ENCODE peak calls at places on chromosomes 13 and 19, in six cellular contexts. One of them, this sample, is unnamed.
A peak's percentile ranks its signal among the peaks of the same experiment; 100 is the strongest.

GRCh38 chr13:111359930-111360329 is 39.5 kb downstream of the TEX29 start:
- DNase-seq in left lung: no peak
- DNase-seq in WERI-Rb-1: no peak
- DNase-seq in lower lobe of right lung: no peak
- DNase-seq in left ventricle myocardium inferior: no peak
- DNase-seq in colonic mucosa: no peak
- DNase-seq in this sample: no peak

GRCh38 chr19:4538601-4538954 is 1.3 kb downstream of the LRG1 start:
- DNase-seq in left ventricle myocardium inferior: no peak
- DNase-seq in left lung: no peak
- DNase-seq in lower lobe of right lung: no peak
- DNase-seq in WERI-Rb-1: no peak
- DNase-seq in colonic mucosa: no peak
- DNase-seq in this sample: no peak

GRCh38 chr19:33513424-33513823 is 8.2 kb downstream of the PEPD start:
- DNase-seq in left ventricle myocardium inferior: no peak
- DNase-seq in WERI-Rb-1: no peak
- DNase-seq in left lung: no peak
- DNase-seq in lower lobe of right lung: no peak
- DNase-seq in colonic mucosa: no peak
- DNase-seq in this sample: no peak

GRCh38 chr13:81745391-81745790 is 1404.5 kb upstream of the SPRY2 start:
- DNase-seq in left lung: no peak
- DNase-seq in left ventricle myocardium inferior: no peak
- DNase-seq in lower lobe of right lung: no peak
- DNase-seq in colonic mucosa: no peak
- DNase-seq in WERI-Rb-1: peak; percentile 17
- DNase-seq in this sample: no peak

GRCh38 chr13:52851153-52851962 is 2.9 kb upstream of the PCDH8 start:
- DNase-seq in lower lobe of right lung: peak; percentile 50
- DNase-seq in colonic mucosa: peak; percentile 44
- DNase-seq in WERI-Rb-1: peak; percentile 10
- DNase-seq in left ventricle myocardium inferior: peak; percentile 26
- DNase-seq in left lung: peak; percentile 71
- DNase-seq in this sample: no peak

GRCh38 chr13:112065521-112065866 is 1.5 kb upstream of the SOX1 start:
- DNase-seq in WERI-Rb-1: no peak
- DNase-seq in left ventricle myocardium inferior: no peak
- DNase-seq in colonic mucosa: no peak
- DNase-seq in left lung: no peak
- DNase-seq in lower lobe of right lung: no peak
- DNase-seq in this sample: no peak

GRCh38 chr13:113273856-113274590 is 23.0 kb upstream of the LAMP1 start:
- DNase-seq in WERI-Rb-1: peak; percentile 90
- DNase-seq in lower lobe of right lung: peak; percentile 71
- DNase-seq in left ventricle myocardium inferior: no peak
- DNase-seq in colonic mucosa: no peak
- DNase-seq in left lung: peak; percentile 85
- DNase-seq in this sample: no peak

GRCh38 chr13:44758595-44759221 is 182.6 kb upstream of the TSC22D1 start:
- DNase-seq in left ventricle myocardium inferior: no peak
- DNase-seq in colonic mucosa: peak; percentile 59
- DNase-seq in WERI-Rb-1: no peak
- DNase-seq in lower lobe of right lung: no peak
- DNase-seq in left lung: no peak
- DNase-seq in this sample: no peak

GRCh38 chr19:31351212-31352193 is 2.3 kb upstream of the TSHZ3 start:
- DNase-seq in left lung: peak; percentile 82
- DNase-seq in colonic mucosa: no peak
- DNase-seq in lower lobe of right lung: no peak
- DNase-seq in left ventricle myocardium inferior: peak; percentile 44
- DNase-seq in WERI-Rb-1: peak; percentile 19
- DNase-seq in this sample: peak; percentile 51

GRCh38 chr13:36088001-36088400 is 43.2 kb downstream of the DCLK1 start:
- DNase-seq in WERI-Rb-1: no peak
- DNase-seq in lower lobe of right lung: no peak
- DNase-seq in colonic mucosa: no peak
- DNase-seq in left ventricle myocardium inferior: no peak
- DNase-seq in left lung: no peak
- DNase-seq in this sample: no peak

GRCh38 chr19:8569066-8569761 is 8.0 kb downstream of the MYO1F start:
- DNase-seq in colonic mucosa: peak; percentile 38
- DNase-seq in WERI-Rb-1: no peak
- DNase-seq in lower lobe of right lung: peak; percentile 71
- DNase-seq in left ventricle myocardium inferior: peak; percentile 38
- DNase-seq in left lung: no peak
- DNase-seq in this sample: no peak

GRCh38 chr13:26921918-26922317 is 161.3 kb upstream of the GPR12 start:
- DNase-seq in lower lobe of right lung: no peak
- DNase-seq in colonic mucosa: no peak
- DNase-seq in WERI-Rb-1: no peak
- DNase-seq in left lung: no peak
- DNase-seq in left ventricle myocardium inferior: no peak
- DNase-seq in this sample: no peak

GRCh38 chr19:21751379-21751778 is 16.0 kb downstream of the ZNF100 start:
- DNase-seq in left lung: no peak
- DNase-seq in left ventricle myocardium inferior: no peak
- DNase-seq in lower lobe of right lung: no peak
- DNase-seq in colonic mucosa: no peak
- DNase-seq in WERI-Rb-1: no peak
- DNase-seq in this sample: no peak

GRCh38 chr19:37413243-37414084 is 42.6 kb downstream of the ZNF527 start:
- DNase-seq in lower lobe of right lung: no peak
- DNase-seq in WERI-Rb-1: no peak
- DNase-seq in colonic mucosa: no peak
- DNase-seq in left lung: no peak
- DNase-seq in left ventricle myocardium inferior: no peak
- DNase-seq in this sample: no peak

GRCh38 chr13:113904411-113904810 is 40.5 kb upstream of the GAS6 start:
- DNase-seq in left lung: no peak
- DNase-seq in lower lobe of right lung: no peak
- DNase-seq in WERI-Rb-1: peak; percentile 88
- DNase-seq in colonic mucosa: peak; percentile 44
- DNase-seq in left ventricle myocardium inferior: peak; percentile 64
- DNase-seq in this sample: peak; percentile 68

GRCh38 chr13:41496420-41497234 is 39.3 kb downstream of the RGCC start:
- DNase-seq in WERI-Rb-1: no peak
- DNase-seq in colonic mucosa: no peak
- DNase-seq in lower lobe of right lung: no peak
- DNase-seq in left lung: no peak
- DNase-seq in left ventricle myocardium inferior: no peak
- DNase-seq in this sample: no peak

GRCh38 chr19:35449347-35450043 is 1.4 kb downstream of the FFAR2 start:
- DNase-seq in WERI-Rb-1: no peak
- DNase-seq in left ventricle myocardium inferior: no peak
- DNase-seq in left lung: no peak
- DNase-seq in colonic mucosa: no peak
- DNase-seq in lower lobe of right lung: no peak
- DNase-seq in this sample: no peak

GRCh38 chr13:57878291-57878690 is 246.7 kb downstream of the PCDH17 start:
- DNase-seq in left lung: no peak
- DNase-seq in colonic mucosa: no peak
- DNase-seq in WERI-Rb-1: peak; percentile 8
- DNase-seq in left ventricle myocardium inferior: no peak
- DNase-seq in lower lobe of right lung: no peak
- DNase-seq in this sample: no peak

GRCh38 chr13:100630564-100630963 is 42.0 kb upstream of the GGACT start:
- DNase-seq in left lung: no peak
- DNase-seq in left ventricle myocardium inferior: no peak
- DNase-seq in colonic mucosa: no peak
- DNase-seq in lower lobe of right lung: no peak
- DNase-seq in WERI-Rb-1: no peak
- DNase-seq in this sample: no peak

GRCh38 chr19:14446336-14447036 is 13.4 kb downstream of the PKN1 start:
- DNase-seq in lower lobe of right lung: no peak
- DNase-seq in left lung: no peak
- DNase-seq in colonic mucosa: no peak
- DNase-seq in WERI-Rb-1: no peak
- DNase-seq in left ventricle myocardium inferior: no peak
- DNase-seq in this sample: no peak

GRCh38 chr19:19268453-19269385 is 4.4 kb downstream of the TM6SF2 start:
- DNase-seq in lower lobe of right lung: no peak
- DNase-seq in WERI-Rb-1: no peak
- DNase-seq in left lung: peak; percentile 60
- DNase-seq in left ventricle myocardium inferior: no peak
- DNase-seq in colonic mucosa: no peak
- DNase-seq in this sample: no peak

GRCh38 chr19:23762884-23763711 is 4.4 kb upstream of the ZNF681 start:
- DNase-seq in left lung: peak; percentile 88
- DNase-seq in lower lobe of right lung: peak; percentile 91
- DNase-seq in WERI-Rb-1: no peak
- DNase-seq in left ventricle myocardium inferior: peak; percentile 87
- DNase-seq in colonic mucosa: peak; percentile 96
- DNase-seq in this sample: peak; percentile 75

GRCh38 chr19:4229179-4229931 is at the start of gene EBI3:
- DNase-seq in WERI-Rb-1: peak; percentile 37
- DNase-seq in lower lobe of right lung: no peak
- DNase-seq in colonic mucosa: no peak
- DNase-seq in left ventricle myocardium inferior: peak; percentile 36
- DNase-seq in left lung: no peak
- DNase-seq in this sample: no peak

GRCh38 chr19:47037766-47038165 is 10.7 kb downstream of the TMEM160 start:
- DNase-seq in lower lobe of right lung: no peak
- DNase-seq in WERI-Rb-1: no peak
- DNase-seq in left lung: no peak
- DNase-seq in colonic mucosa: no peak
- DNase-seq in left ventricle myocardium inferior: no peak
- DNase-seq in this sample: no peak

GRCh38 chr19:47035495-47036232 is 12.8 kb downstream of the TMEM160 start:
- DNase-seq in WERI-Rb-1: peak; percentile 90
- DNase-seq in left lung: peak; percentile 97
- DNase-seq in lower lobe of right lung: peak; percentile 90
- DNase-seq in colonic mucosa: peak; percentile 96
- DNase-seq in left ventricle myocardium inferior: peak; percentile 84
- DNase-seq in this sample: peak; percentile 83

GRCh38 chr19:47036233-47036651 is 12.2 kb downstream of the TMEM160 start:
- DNase-seq in lower lobe of right lung: peak; percentile 69
- DNase-seq in left lung: peak; percentile 80
- DNase-seq in WERI-Rb-1: peak; percentile 61
- DNase-seq in left ventricle myocardium inferior: no peak
- DNase-seq in colonic mucosa: peak; percentile 78
- DNase-seq in this sample: no peak

GRCh38 chr19:47032171-47032811 is 12.7 kb downstream of the NPAS1 start:
- DNase-seq in WERI-Rb-1: peak; percentile 65
- DNase-seq in left ventricle myocardium inferior: no peak
- DNase-seq in colonic mucosa: peak; percentile 57
- DNase-seq in left lung: peak; percentile 85
- DNase-seq in lower lobe of right lung: peak; percentile 67
- DNase-seq in this sample: no peak

GRCh38 chr19:47035127-47035494 is 13.3 kb downstream of the TMEM160 start:
- DNase-seq in left lung: no peak
- DNase-seq in colonic mucosa: peak; percentile 45
- DNase-seq in lower lobe of right lung: no peak
- DNase-seq in WERI-Rb-1: peak; percentile 74
- DNase-seq in left ventricle myocardium inferior: no peak
- DNase-seq in this sample: no peak
- H3K27ac ChIP-seq in left lung: peak overlapping the region; percentile 69
- H3K27ac ChIP-seq in colonic mucosa: peak overlapping the region; percentile 42
- H3K27ac ChIP-seq in lower lobe of right lung: no peak overlapping the region
- H3K27ac ChIP-seq in WERI-Rb-1: peak overlapping the region; percentile 59
- H3K27ac ChIP-seq in left ventricle myocardium inferior: no peak overlapping the region
- H3K27ac ChIP-seq in this sample: no peak overlapping the region

DNA sequence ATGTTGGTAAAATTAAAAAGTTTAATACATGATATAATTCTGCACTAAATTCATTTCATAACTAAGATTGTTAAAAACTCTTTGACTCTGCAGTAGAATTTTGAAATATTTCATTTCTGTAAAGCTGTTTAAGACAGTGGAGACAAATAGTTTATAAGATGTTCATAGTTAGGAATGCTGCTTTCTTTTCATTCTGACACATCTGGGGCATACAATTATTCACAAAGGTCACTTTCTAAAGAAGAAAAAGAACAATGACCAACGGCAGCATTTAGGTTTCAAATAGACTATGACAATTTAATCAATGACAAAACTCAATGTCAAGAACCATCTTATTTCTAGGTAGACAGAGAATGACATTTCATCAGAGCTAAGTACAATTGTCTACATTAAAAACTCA is 1422.1 kb downstream of the PCDH9 start:
- DNase-seq in colonic mucosa: no peak
- DNase-seq in WERI-Rb-1: no peak
- DNase-seq in lower lobe of right lung: no peak
- DNase-seq in left lung: no peak
- DNase-seq in left ventricle myocardium inferior: no peak
- DNase-seq in this sample: no peak
- H3K4me3 ChIP-seq in colonic mucosa: no peak overlapping the region
- H3K4me3 ChIP-seq in WERI-Rb-1: no peak overlapping the region
- H3K4me3 ChIP-seq in lower lobe of right lung: no peak overlapping the region
- H3K4me3 ChIP-seq in left lung: no peak overlapping the region
- H3K4me3 ChIP-seq in left ventricle myocardium inferior: no peak overlapping the region
- H3K4me3 ChIP-seq in this sample: no peak overlapping the region

DNA sequence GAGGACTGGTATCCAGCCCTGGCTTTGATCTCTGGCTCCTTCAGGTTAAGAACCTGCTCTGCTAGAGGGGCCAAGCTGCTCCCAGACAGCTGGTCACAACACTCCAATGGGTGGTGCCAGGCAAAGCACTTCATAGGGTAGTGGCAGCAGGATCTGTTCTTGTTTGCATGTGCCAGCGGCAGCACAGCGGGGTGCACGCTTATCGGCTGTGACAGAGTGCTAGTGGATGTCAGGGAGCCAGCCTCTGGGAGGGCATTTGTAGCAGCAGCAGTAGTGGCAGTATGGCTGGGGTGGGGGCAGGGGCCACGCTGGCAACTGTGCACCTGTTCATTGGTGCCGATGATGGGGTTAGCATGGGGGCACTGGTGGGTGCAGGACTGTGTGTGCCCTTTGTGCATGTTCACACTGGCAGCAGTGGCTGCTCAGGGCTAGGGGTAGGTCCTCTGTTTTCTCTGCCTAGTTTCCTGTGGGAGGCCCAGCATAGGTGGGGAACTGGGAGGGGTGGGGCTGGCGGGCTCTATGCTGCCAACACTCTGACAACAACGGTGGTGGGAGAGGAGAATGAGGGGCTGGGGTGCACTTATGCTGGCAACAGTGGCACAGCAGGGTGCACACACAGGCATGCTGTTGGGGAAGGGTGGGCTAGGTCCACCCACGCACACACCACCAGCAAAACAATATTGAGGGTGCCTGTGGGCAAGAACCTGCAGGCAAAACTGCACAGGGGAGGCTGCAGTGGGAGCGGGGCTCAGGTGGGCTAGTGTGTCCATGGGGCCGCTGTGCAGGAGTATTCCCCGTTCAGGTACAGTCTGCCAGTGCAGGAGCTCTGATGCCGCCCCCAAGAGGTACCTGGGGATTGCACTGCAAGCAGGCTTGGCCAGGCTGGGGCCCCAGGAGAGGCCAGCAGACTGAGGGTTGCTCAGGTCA is 19.3 kb downstream of the AP1M1 start:
- DNase-seq in left ventricle myocardium inferior: no peak
- DNase-seq in colonic mucosa: no peak
- DNase-seq in WERI-Rb-1: no peak
- DNase-seq in left lung: no peak
- DNase-seq in lower lobe of right lung: no peak
- DNase-seq in this sample: no peak
- H3K36me3 ChIP-seq in left ventricle myocardium inferior: peaks cover 64% of the 10 kb centered on the region
- H3K36me3 ChIP-seq in colonic mucosa: no peaks in the 10 kb centered on the region
- H3K36me3 ChIP-seq in WERI-Rb-1: peaks cover 27% of the 10 kb centered on the region
- H3K36me3 ChIP-seq in left lung: peaks cover 86% of the 10 kb centered on the region
- H3K36me3 ChIP-seq in lower lobe of right lung: peaks cover 73% of the 10 kb centered on the region
- H3K36me3 ChIP-seq in this sample: no peaks in the 10 kb centered on the region

GRCh38 chr13:98648676-98649075 is 71.8 kb upstream of the STK24 start:
- DNase-seq in left lung: no peak
- DNase-seq in left ventricle myocardium inferior: no peak
- DNase-seq in lower lobe of right lung: no peak
- DNase-seq in WERI-Rb-1: no peak
- DNase-seq in colonic mucosa: no peak
- DNase-seq in this sample: no peak
- H3K27ac ChIP-seq in left lung: no peak overlapping the region
- H3K27ac ChIP-seq in left ventricle myocardium inferior: no peak overlapping the region
- H3K27ac ChIP-seq in lower lobe of right lung: no peak overlapping the region
- H3K27ac ChIP-seq in WERI-Rb-1: no peak overlapping the region
- H3K27ac ChIP-seq in colonic mucosa: peak overlapping the region; percentile 85
- H3K27ac ChIP-seq in this sample: no peak overlapping the region

This sample was measured in uterus.